ENCODE peak calls at places on chromosomes 1 and 21, in four cellular contexts. P is K562, T is GM12878, W is H1. R is an unnamed sample.
A peak's percentile ranks its signal among the peaks of the same experiment; 100 is the strongest.

GRCh38 chr21:18716578-18717138 is 313.1 kb upstream of the TMPRSS15 start:
- DNase-seq in P (no peak), T (no peak), W (no peak), R (no peak)

GRCh38 chr1:160767417-160768294 is 28.3 kb upstream of the LY9 start:
- DNase-seq in P (peak; percentile 18), T (peak; percentile 60), W (no peak), R (no peak)

GRCh38 chr1:64898107-64898861 is 68.1 kb downstream of the JAK1 start:
- DNase-seq in P (peak; percentile 87), T (no peak), W (no peak), R (no peak)

GRCh38 chr21:45640888-45641479 is 2.5 kb upstream of the PCBP3 start:
- DNase-seq in P (no peak), T (peak; percentile 56), W (no peak), R (no peak)

GRCh38 chr1:173049327-173049639 is 1.5 kb downstream of the TNFSF18 start:
- DNase-seq in P (no peak), T (no peak), W (no peak), R (no peak)

GRCh38 chr1:186113454-186113853 is 261.6 kb downstream of the TPR start:
- DNase-seq in P (no peak), T (no peak), W (no peak), R (no peak)

GRCh38 chr1:13764533-13764932 is 64.5 kb downstream of the PRDM2 start:
- DNase-seq in P (no peak), T (no peak), W (no peak), R (no peak)

GRCh38 chr1:20370628-20371200 is 80.0 kb downstream of the VWA5B1 start:
- DNase-seq in P (no peak), T (no peak), W (no peak), R (no peak)

GRCh38 chr1:225629483-225629882 is 23.4 kb downstream of the ENAH start:
- DNase-seq in P (no peak), T (no peak), W (no peak), R (no peak)

GRCh38 chr1:145720556-145720877 is 1.2 kb downstream of the CD160 start:
- DNase-seq in P (no peak), T (no peak), W (no peak), R (no peak)

GRCh38 chr1:82317671-82318070 is 516.9 kb downstream of the ADGRL2 start:
- DNase-seq in P (no peak), T (no peak), W (no peak), R (no peak)

GRCh38 chr21:44751186-44751798 is 39.9 kb upstream of the TSPEAR start:
- DNase-seq in P (no peak), T (no peak), W (no peak), R (no peak)

GRCh38 chr1:229342902-229343587 is at the start of gene CCSAP:
- DNase-seq in P (peak; percentile 78), T (no peak), W (no peak), R (peak; percentile 39)

GRCh38 chr1:203171341-203172183 is 4.1 kb downstream of the MYBPH start:
- DNase-seq in P (no peak), T (no peak), W (no peak), R (no peak)

GRCh38 chr1:16145030-16145987 is 10.6 kb downstream of the EPHA2 start:
- DNase-seq in P (peak; percentile 49), T (no peak), W (no peak), R (no peak)

GRCh38 chr1:64962447-64962846 is 3.9 kb downstream of the JAK1 start:
- DNase-seq in P (no peak), T (no peak), W (no peak), R (no peak)

GRCh38 chr1:47435506-47436303 is 2.1 kb upstream of the FOXD2 start:
- DNase-seq in P (no peak), T (no peak), W (no peak), R (no peak)

GRCh38 chr1:64744492-64745180 is at the start of gene RAVER2:
- DNase-seq in P (peak; percentile 68), T (no peak), W (no peak), R (peak; percentile 24)

GRCh38 chr21:39033878-39034589 is 149.2 kb downstream of the PSMG1 start:
- DNase-seq in P (no peak), T (no peak), W (no peak), R (no peak)

GRCh38 chr1:161182214-161182613 is 4.9 kb upstream of the B4GALT3 start:
- DNase-seq in P (peak; percentile 54), T (peak; percentile 63), W (no peak), R (no peak)

GRCh38 chr1:107875689-107876088 is 89.3 kb downstream of the VAV3 start:
- DNase-seq in P (no peak), T (no peak), W (no peak), R (no peak)

GRCh38 chr1:1420654-1421134 is 382 bp downstream of the ANKRD65 start:
- DNase-seq in P (no peak), T (no peak), W (no peak), R (no peak)

GRCh38 chr1:43454270-43455011 is 710 bp upstream of the HYI start:
- DNase-seq in P (peak; percentile 38), T (peak; percentile 74), W (peak; percentile 43), R (peak; percentile 77)
- TF ChIP-seq POLR2A in P (no peak), T (no peak), W (no peak), R (no peak)

DNA sequence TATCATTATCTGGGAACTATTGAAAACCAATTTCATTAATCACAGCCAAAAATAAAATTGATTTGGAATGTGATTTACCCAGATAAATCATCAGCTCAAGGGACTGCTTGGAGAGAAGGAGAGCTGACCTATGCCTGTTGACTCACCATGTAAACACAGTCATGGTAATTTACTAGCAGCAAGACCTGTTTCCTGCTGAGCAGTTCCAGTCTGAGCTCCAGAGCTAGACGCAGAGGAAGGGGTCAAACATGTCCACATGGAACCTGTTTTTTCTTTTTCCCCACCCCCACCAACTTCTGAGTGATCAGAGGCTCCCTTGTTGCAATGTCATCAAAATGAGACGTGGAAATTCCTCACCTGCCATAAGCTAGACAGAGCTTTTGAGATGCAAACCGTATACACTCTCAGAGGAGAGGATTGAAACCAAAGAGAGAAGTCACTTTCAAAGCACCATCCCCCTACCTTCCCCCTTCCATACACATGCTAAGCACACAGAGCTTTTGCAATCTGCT is 56.0 kb upstream of the PTGFRN start:
- DNase-seq in P (peak; percentile 48), T (no peak), W (peak; percentile 38), R (no peak)
- TF ChIP-seq POLR2AphosphoS5 in P (no peak), T (no peak), W (no peak), R (no peak)

DNA sequence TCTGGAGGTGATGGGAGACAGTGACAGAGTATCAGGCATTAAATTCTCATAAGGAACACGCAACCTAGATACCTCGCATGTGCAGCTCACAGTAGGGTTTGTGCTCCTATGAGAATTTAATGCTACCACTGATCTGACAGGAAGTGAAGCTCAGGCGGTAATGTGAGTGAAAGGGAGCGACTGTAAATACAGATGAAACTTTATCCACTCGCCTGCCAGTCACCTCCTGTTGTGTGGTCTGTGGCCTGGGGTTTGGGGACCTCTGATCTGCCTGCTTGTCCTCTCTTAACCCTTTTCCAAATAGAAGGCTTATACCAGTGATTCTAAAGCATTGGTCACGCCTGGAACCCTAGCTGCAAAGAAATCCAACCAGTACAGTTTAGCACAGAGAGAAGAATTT is 15.3 kb downstream of the GABPA start:
- DNase-seq in P (no peak), T (no peak), W (no peak), R (no peak)
- TF ChIP-seq TAF1 in P (no peak), T (no peak), W (no peak), R (no peak)

DNA sequence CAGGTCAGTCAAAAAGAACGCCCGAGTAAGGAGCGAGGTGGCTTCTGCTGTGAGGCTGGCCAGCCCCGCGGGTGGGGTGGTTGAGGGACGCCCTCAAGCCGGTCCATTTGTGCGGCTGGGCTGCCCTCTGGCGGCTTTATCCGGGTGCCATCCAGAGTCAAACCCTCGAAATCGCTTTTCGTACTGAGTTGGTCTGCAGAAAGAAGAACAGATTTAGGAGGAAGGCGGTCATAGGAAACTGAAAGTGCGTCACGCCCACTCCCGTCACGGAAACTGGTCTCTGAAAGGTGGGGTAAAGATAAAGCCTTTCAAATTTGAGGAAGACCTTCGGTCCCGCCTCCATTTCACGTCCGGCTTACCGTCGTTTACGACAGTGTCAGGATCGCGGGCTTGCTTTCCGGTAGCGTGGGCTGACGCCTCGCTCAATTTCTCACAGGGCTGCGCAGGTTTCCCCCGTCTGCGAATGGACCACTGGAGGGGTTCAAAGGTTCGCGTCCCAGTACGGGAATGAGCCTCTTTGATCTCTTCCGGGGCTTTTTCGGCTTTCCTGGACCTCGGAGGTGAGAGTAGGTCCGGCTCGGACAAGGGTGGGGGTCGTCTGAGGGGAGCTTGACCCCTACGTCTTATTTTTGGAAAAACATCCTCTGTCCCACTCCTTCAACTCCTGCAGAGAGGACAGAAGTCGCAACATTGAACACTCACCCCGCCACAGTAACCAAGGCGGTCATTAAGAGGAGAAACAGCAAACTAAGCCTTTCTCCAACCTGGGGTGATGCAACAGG is at the start of gene HAX1:
- DNase-seq in P (peak; percentile 98), T (peak; percentile 100), W (peak; percentile 64), R (peak; percentile 72)
- TF ChIP-seq POLR2A in P (peak; percentile 89), T (peak; percentile 86), W (no peak), R (peak; percentile 77)

GRCh38 chr21:34553199-34553952 is 41.4 kb upstream of the KCNE1 start:
- DNase-seq in P (no peak), T (no peak), W (no peak), R (no peak)
- TF ChIP-seq POLR2AphosphoS5 in P (no peak), T (no peak), W (no peak), R (no peak)

DNA sequence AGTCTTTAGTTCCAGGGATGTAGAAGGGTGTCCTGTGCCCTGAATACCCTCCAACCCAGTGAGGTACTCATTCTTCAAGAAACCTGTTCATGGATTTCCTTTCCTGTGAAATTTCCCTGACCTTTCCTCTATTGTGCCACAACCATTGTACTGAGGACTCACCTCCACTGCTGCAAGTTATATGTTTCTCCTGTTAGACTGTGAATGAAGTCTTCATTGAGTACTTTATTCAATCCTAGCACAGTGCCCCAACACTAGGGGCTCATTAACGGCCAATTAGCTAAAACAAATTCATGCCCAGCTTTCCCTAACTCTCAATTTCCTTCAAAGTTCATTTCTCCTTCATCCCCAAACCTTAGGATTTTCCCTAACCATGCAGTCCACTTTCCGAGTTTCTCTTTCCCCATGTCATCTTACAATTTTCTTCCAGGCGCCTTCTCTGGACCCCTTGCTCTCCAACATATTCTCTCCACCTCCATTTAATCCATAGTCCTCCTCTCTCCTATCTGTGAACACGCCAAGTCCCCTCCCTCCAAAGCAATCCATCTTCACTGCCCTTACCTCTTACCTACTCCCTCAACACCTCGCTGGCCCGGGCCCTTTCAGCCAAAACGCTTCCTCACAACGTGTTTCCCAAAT is 1.3 kb downstream of the TRIM33 start:
- DNase-seq in P (no peak), T (no peak), W (no peak), R (no peak)
- TF ChIP-seq TAF1 in P (no peak), T (no peak), W (no peak), R (no peak)

DNA sequence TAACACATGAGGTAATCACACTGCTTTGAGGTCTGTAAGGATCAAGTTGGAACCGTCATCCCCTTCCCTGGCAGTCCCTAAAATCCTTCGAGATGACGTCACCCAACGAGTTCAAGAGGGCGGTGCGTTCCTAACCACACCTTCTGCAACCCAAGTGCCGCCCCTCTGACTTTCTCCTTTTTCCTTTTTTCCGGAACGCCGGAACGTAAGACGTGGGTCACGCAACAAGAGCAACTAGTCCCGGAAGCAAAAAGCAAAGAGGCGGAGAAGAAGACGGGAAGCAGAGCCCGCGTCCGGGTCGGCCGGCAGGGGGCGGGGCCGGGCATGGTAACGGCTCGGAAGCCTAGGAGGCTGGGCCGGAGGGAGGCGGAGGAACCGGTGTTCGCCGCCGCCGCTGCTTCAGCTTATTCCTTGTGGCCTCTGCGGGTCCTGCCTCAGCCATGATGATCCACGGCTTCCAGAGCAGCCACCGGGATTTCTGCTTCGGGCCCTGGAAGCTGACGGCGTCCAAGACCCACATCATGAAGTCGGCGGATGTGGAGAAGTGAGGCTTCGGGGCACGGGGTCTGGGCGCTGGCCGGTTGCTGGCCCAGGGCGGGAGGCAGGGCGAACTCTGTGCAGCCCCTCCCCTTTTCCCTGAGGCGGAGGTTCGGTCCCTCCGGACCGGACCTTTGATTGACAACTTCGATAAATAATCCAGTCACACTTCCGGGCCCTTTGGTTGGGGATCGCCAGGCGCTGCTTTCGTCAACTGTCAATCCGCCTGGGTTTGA is at the start of gene TIPRL:
- DNase-seq in P (peak; percentile 99), T (peak; percentile 89), W (peak; percentile 95), R (peak; percentile 80)
- TF ChIP-seq POLR2A in P (peak; percentile 96), T (peak; percentile 90), W (no peak), R (peak; percentile 62)

R was measured in GM12892.